ENCODE peak calls at places on chromosomes 11 and 22, in nine cellular contexts. One of them, this sample, is unnamed.

GRCh38 chr11:31641477-31642062 is 132.0 kb downstream of the ELP4 start:
- DNase-seq in left ventricle myocardium inferior: no peak
- DNase-seq in activated CD4-positive, alpha-beta T cell treated with anti-CD3 and anti-CD28 coated beads for 48 hours: no peak
- DNase-seq in stimulated activated CD4-positive, alpha-beta T cell treated with anti-CD3 and anti-CD28 coated beads, Interleukin-1b, Interleukin-23, amount 100 ng/mL, for 24 hours: no peak
- DNase-seq in stimulated activated CD8-positive, alpha-beta memory T cell treated with anti-CD3 and anti-CD28 coated beads, Interleukin-2, amount 100 ng/mL, for 1 hour: no peak
- DNase-seq in heart right ventricle: no peak
- DNase-seq in dorsolateral prefrontal cortex: no peak
- DNase-seq in naive B cell: no peak
- DNase-seq in NCI-H1092: peak
- DNase-seq in this sample: no peak

GRCh38 chr11:125455851-125456250 is 40.2 kb downstream of the FEZ1 start:
- DNase-seq in left ventricle myocardium inferior: no peak
- DNase-seq in activated CD4-positive, alpha-beta T cell treated with anti-CD3 and anti-CD28 coated beads for 48 hours: no peak
- DNase-seq in stimulated activated CD4-positive, alpha-beta T cell treated with anti-CD3 and anti-CD28 coated beads, Interleukin-1b, Interleukin-23, amount 100 ng/mL, for 24 hours: no peak
- DNase-seq in stimulated activated CD8-positive, alpha-beta memory T cell treated with anti-CD3 and anti-CD28 coated beads, Interleukin-2, amount 100 ng/mL, for 1 hour: no peak
- DNase-seq in heart right ventricle: no peak
- DNase-seq in dorsolateral prefrontal cortex: no peak
- DNase-seq in naive B cell: no peak
- DNase-seq in NCI-H1092: no peak
- DNase-seq in this sample: no peak

GRCh38 chr11:111531156-111531555 is 9.4 kb upstream of the LAYN start:
- DNase-seq in left ventricle myocardium inferior: no peak
- DNase-seq in activated CD4-positive, alpha-beta T cell treated with anti-CD3 and anti-CD28 coated beads for 48 hours: no peak
- DNase-seq in stimulated activated CD4-positive, alpha-beta T cell treated with anti-CD3 and anti-CD28 coated beads, Interleukin-1b, Interleukin-23, amount 100 ng/mL, for 24 hours: no peak
- DNase-seq in stimulated activated CD8-positive, alpha-beta memory T cell treated with anti-CD3 and anti-CD28 coated beads, Interleukin-2, amount 100 ng/mL, for 1 hour: no peak
- DNase-seq in heart right ventricle: no peak
- DNase-seq in dorsolateral prefrontal cortex: no peak
- DNase-seq in naive B cell: no peak
- DNase-seq in NCI-H1092: no peak
- DNase-seq in this sample: no peak

GRCh38 chr11:93278976-93279375 is 51.6 kb upstream of the DEUP1 start:
- DNase-seq in left ventricle myocardium inferior: no peak
- DNase-seq in activated CD4-positive, alpha-beta T cell treated with anti-CD3 and anti-CD28 coated beads for 48 hours: no peak
- DNase-seq in stimulated activated CD4-positive, alpha-beta T cell treated with anti-CD3 and anti-CD28 coated beads, Interleukin-1b, Interleukin-23, amount 100 ng/mL, for 24 hours: no peak
- DNase-seq in stimulated activated CD8-positive, alpha-beta memory T cell treated with anti-CD3 and anti-CD28 coated beads, Interleukin-2, amount 100 ng/mL, for 1 hour: no peak
- DNase-seq in heart right ventricle: no peak
- DNase-seq in dorsolateral prefrontal cortex: no peak
- DNase-seq in naive B cell: no peak
- DNase-seq in NCI-H1092: no peak
- DNase-seq in this sample: no peak

GRCh38 chr11:61609000-61609969 is 28.4 kb upstream of the SYT7 start:
- DNase-seq in left ventricle myocardium inferior: no peak
- DNase-seq in activated CD4-positive, alpha-beta T cell treated with anti-CD3 and anti-CD28 coated beads for 48 hours: no peak
- DNase-seq in stimulated activated CD4-positive, alpha-beta T cell treated with anti-CD3 and anti-CD28 coated beads, Interleukin-1b, Interleukin-23, amount 100 ng/mL, for 24 hours: no peak
- DNase-seq in stimulated activated CD8-positive, alpha-beta memory T cell treated with anti-CD3 and anti-CD28 coated beads, Interleukin-2, amount 100 ng/mL, for 1 hour: no peak
- DNase-seq in heart right ventricle: no peak
- DNase-seq in dorsolateral prefrontal cortex: no peak
- DNase-seq in naive B cell: no peak
- DNase-seq in NCI-H1092: no peak
- DNase-seq in this sample: no peak

GRCh38 chr11:120121914-120122473 is 15.9 kb downstream of the TRIM29 start:
- DNase-seq in left ventricle myocardium inferior: no peak
- DNase-seq in activated CD4-positive, alpha-beta T cell treated with anti-CD3 and anti-CD28 coated beads for 48 hours: no peak
- DNase-seq in stimulated activated CD4-positive, alpha-beta T cell treated with anti-CD3 and anti-CD28 coated beads, Interleukin-1b, Interleukin-23, amount 100 ng/mL, for 24 hours: no peak
- DNase-seq in stimulated activated CD8-positive, alpha-beta memory T cell treated with anti-CD3 and anti-CD28 coated beads, Interleukin-2, amount 100 ng/mL, for 1 hour: no peak
- DNase-seq in heart right ventricle: no peak
- DNase-seq in dorsolateral prefrontal cortex: no peak
- DNase-seq in naive B cell: no peak
- DNase-seq in NCI-H1092: no peak
- DNase-seq in this sample: no peak

GRCh38 chr11:102111787-102112653 is 1.8 kb downstream of the YAP1 start:
- DNase-seq in left ventricle myocardium inferior: no peak
- DNase-seq in activated CD4-positive, alpha-beta T cell treated with anti-CD3 and anti-CD28 coated beads for 48 hours: peak
- DNase-seq in stimulated activated CD4-positive, alpha-beta T cell treated with anti-CD3 and anti-CD28 coated beads, Interleukin-1b, Interleukin-23, amount 100 ng/mL, for 24 hours: no peak
- DNase-seq in stimulated activated CD8-positive, alpha-beta memory T cell treated with anti-CD3 and anti-CD28 coated beads, Interleukin-2, amount 100 ng/mL, for 1 hour: no peak
- DNase-seq in heart right ventricle: no peak
- DNase-seq in dorsolateral prefrontal cortex: no peak
- DNase-seq in naive B cell: no peak
- DNase-seq in NCI-H1092: no peak
- DNase-seq in this sample: peak

GRCh38 chr11:65505434-65506315 is 6.8 kb downstream of the MALAT1 start:
- DNase-seq in left ventricle myocardium inferior: no peak
- DNase-seq in activated CD4-positive, alpha-beta T cell treated with anti-CD3 and anti-CD28 coated beads for 48 hours: no peak
- DNase-seq in stimulated activated CD4-positive, alpha-beta T cell treated with anti-CD3 and anti-CD28 coated beads, Interleukin-1b, Interleukin-23, amount 100 ng/mL, for 24 hours: no peak
- DNase-seq in stimulated activated CD8-positive, alpha-beta memory T cell treated with anti-CD3 and anti-CD28 coated beads, Interleukin-2, amount 100 ng/mL, for 1 hour: no peak
- DNase-seq in heart right ventricle: no peak
- DNase-seq in dorsolateral prefrontal cortex: peak
- DNase-seq in naive B cell: no peak
- DNase-seq in NCI-H1092: no peak
- DNase-seq in this sample: no peak

GRCh38 chr11:64011371-64011770 is 24.4 kb upstream of the FLRT1 start:
- DNase-seq in left ventricle myocardium inferior: no peak
- DNase-seq in activated CD4-positive, alpha-beta T cell treated with anti-CD3 and anti-CD28 coated beads for 48 hours: no peak
- DNase-seq in stimulated activated CD4-positive, alpha-beta T cell treated with anti-CD3 and anti-CD28 coated beads, Interleukin-1b, Interleukin-23, amount 100 ng/mL, for 24 hours: no peak
- DNase-seq in stimulated activated CD8-positive, alpha-beta memory T cell treated with anti-CD3 and anti-CD28 coated beads, Interleukin-2, amount 100 ng/mL, for 1 hour: no peak
- DNase-seq in heart right ventricle: no peak
- DNase-seq in dorsolateral prefrontal cortex: no peak
- DNase-seq in naive B cell: no peak
- DNase-seq in NCI-H1092: no peak
- DNase-seq in this sample: no peak

GRCh38 chr11:108498046-108498815 is at the start of gene POGLUT3:
- DNase-seq in left ventricle myocardium inferior: peak
- DNase-seq in activated CD4-positive, alpha-beta T cell treated with anti-CD3 and anti-CD28 coated beads for 48 hours: peak
- DNase-seq in stimulated activated CD4-positive, alpha-beta T cell treated with anti-CD3 and anti-CD28 coated beads, Interleukin-1b, Interleukin-23, amount 100 ng/mL, for 24 hours: peak
- DNase-seq in stimulated activated CD8-positive, alpha-beta memory T cell treated with anti-CD3 and anti-CD28 coated beads, Interleukin-2, amount 100 ng/mL, for 1 hour: no peak
- DNase-seq in heart right ventricle: peak
- DNase-seq in dorsolateral prefrontal cortex: peak
- DNase-seq in naive B cell: peak
- DNase-seq in NCI-H1092: peak
- DNase-seq in this sample: peak

GRCh38 chr11:20909995-20910726 is 240.8 kb downstream of the NELL1 start:
- DNase-seq in left ventricle myocardium inferior: no peak
- DNase-seq in activated CD4-positive, alpha-beta T cell treated with anti-CD3 and anti-CD28 coated beads for 48 hours: no peak
- DNase-seq in stimulated activated CD4-positive, alpha-beta T cell treated with anti-CD3 and anti-CD28 coated beads, Interleukin-1b, Interleukin-23, amount 100 ng/mL, for 24 hours: no peak
- DNase-seq in stimulated activated CD8-positive, alpha-beta memory T cell treated with anti-CD3 and anti-CD28 coated beads, Interleukin-2, amount 100 ng/mL, for 1 hour: no peak
- DNase-seq in heart right ventricle: no peak
- DNase-seq in dorsolateral prefrontal cortex: no peak
- DNase-seq in naive B cell: no peak
- DNase-seq in NCI-H1092: no peak
- DNase-seq in this sample: no peak

GRCh38 chr11:27673979-27674663 is 26.1 kb downstream of the BDNF start:
- DNase-seq in left ventricle myocardium inferior: no peak
- DNase-seq in activated CD4-positive, alpha-beta T cell treated with anti-CD3 and anti-CD28 coated beads for 48 hours: no peak
- DNase-seq in stimulated activated CD4-positive, alpha-beta T cell treated with anti-CD3 and anti-CD28 coated beads, Interleukin-1b, Interleukin-23, amount 100 ng/mL, for 24 hours: no peak
- DNase-seq in stimulated activated CD8-positive, alpha-beta memory T cell treated with anti-CD3 and anti-CD28 coated beads, Interleukin-2, amount 100 ng/mL, for 1 hour: no peak
- DNase-seq in heart right ventricle: no peak
- DNase-seq in dorsolateral prefrontal cortex: no peak
- DNase-seq in naive B cell: no peak
- DNase-seq in NCI-H1092: no peak
- DNase-seq in this sample: no peak

GRCh38 chr11:2526808-2527381 is 82.1 kb downstream of the KCNQ1 start:
- DNase-seq in left ventricle myocardium inferior: peak
- DNase-seq in activated CD4-positive, alpha-beta T cell treated with anti-CD3 and anti-CD28 coated beads for 48 hours: peak
- DNase-seq in stimulated activated CD4-positive, alpha-beta T cell treated with anti-CD3 and anti-CD28 coated beads, Interleukin-1b, Interleukin-23, amount 100 ng/mL, for 24 hours: no peak
- DNase-seq in stimulated activated CD8-positive, alpha-beta memory T cell treated with anti-CD3 and anti-CD28 coated beads, Interleukin-2, amount 100 ng/mL, for 1 hour: no peak
- DNase-seq in heart right ventricle: peak
- DNase-seq in dorsolateral prefrontal cortex: peak
- DNase-seq in naive B cell: peak
- DNase-seq in NCI-H1092: no peak
- DNase-seq in this sample: peak

GRCh38 chr11:11320820-11321219 is 32.2 kb downstream of the CSNK2A3 start:
- DNase-seq in left ventricle myocardium inferior: no peak
- DNase-seq in activated CD4-positive, alpha-beta T cell treated with anti-CD3 and anti-CD28 coated beads for 48 hours: no peak
- DNase-seq in stimulated activated CD4-positive, alpha-beta T cell treated with anti-CD3 and anti-CD28 coated beads, Interleukin-1b, Interleukin-23, amount 100 ng/mL, for 24 hours: no peak
- DNase-seq in stimulated activated CD8-positive, alpha-beta memory T cell treated with anti-CD3 and anti-CD28 coated beads, Interleukin-2, amount 100 ng/mL, for 1 hour: no peak
- DNase-seq in heart right ventricle: no peak
- DNase-seq in dorsolateral prefrontal cortex: no peak
- DNase-seq in naive B cell: no peak
- DNase-seq in NCI-H1092: no peak
- DNase-seq in this sample: no peak

GRCh38 chr11:9688716-9689511 is 25.0 kb downstream of the SWAP70 start:
- DNase-seq in left ventricle myocardium inferior: no peak
- DNase-seq in activated CD4-positive, alpha-beta T cell treated with anti-CD3 and anti-CD28 coated beads for 48 hours: peak
- DNase-seq in stimulated activated CD4-positive, alpha-beta T cell treated with anti-CD3 and anti-CD28 coated beads, Interleukin-1b, Interleukin-23, amount 100 ng/mL, for 24 hours: no peak
- DNase-seq in stimulated activated CD8-positive, alpha-beta memory T cell treated with anti-CD3 and anti-CD28 coated beads, Interleukin-2, amount 100 ng/mL, for 1 hour: no peak
- DNase-seq in heart right ventricle: no peak
- DNase-seq in dorsolateral prefrontal cortex: peak
- DNase-seq in naive B cell: peak
- DNase-seq in NCI-H1092: no peak
- DNase-seq in this sample: no peak

GRCh38 chr11:132142554-132142953 is 772.1 kb downstream of the NTM start:
- DNase-seq in left ventricle myocardium inferior: no peak
- DNase-seq in activated CD4-positive, alpha-beta T cell treated with anti-CD3 and anti-CD28 coated beads for 48 hours: no peak
- DNase-seq in stimulated activated CD4-positive, alpha-beta T cell treated with anti-CD3 and anti-CD28 coated beads, Interleukin-1b, Interleukin-23, amount 100 ng/mL, for 24 hours: no peak
- DNase-seq in stimulated activated CD8-positive, alpha-beta memory T cell treated with anti-CD3 and anti-CD28 coated beads, Interleukin-2, amount 100 ng/mL, for 1 hour: no peak
- DNase-seq in heart right ventricle: no peak
- DNase-seq in dorsolateral prefrontal cortex: no peak
- DNase-seq in naive B cell: no peak
- DNase-seq in NCI-H1092: peak
- DNase-seq in this sample: no peak

GRCh38 chr22:27138471-27138870 is 481.1 kb downstream of the MIAT start:
- DNase-seq in left ventricle myocardium inferior: no peak
- DNase-seq in activated CD4-positive, alpha-beta T cell treated with anti-CD3 and anti-CD28 coated beads for 48 hours: no peak
- DNase-seq in stimulated activated CD4-positive, alpha-beta T cell treated with anti-CD3 and anti-CD28 coated beads, Interleukin-1b, Interleukin-23, amount 100 ng/mL, for 24 hours: no peak
- DNase-seq in stimulated activated CD8-positive, alpha-beta memory T cell treated with anti-CD3 and anti-CD28 coated beads, Interleukin-2, amount 100 ng/mL, for 1 hour: no peak
- DNase-seq in heart right ventricle: no peak
- DNase-seq in dorsolateral prefrontal cortex: no peak
- DNase-seq in naive B cell: no peak
- DNase-seq in NCI-H1092: no peak
- DNase-seq in this sample: no peak

GRCh38 chr11:12281571-12282478 is 95.5 kb upstream of the PARVA start:
- DNase-seq in left ventricle myocardium inferior: peak
- DNase-seq in activated CD4-positive, alpha-beta T cell treated with anti-CD3 and anti-CD28 coated beads for 48 hours: peak
- DNase-seq in stimulated activated CD4-positive, alpha-beta T cell treated with anti-CD3 and anti-CD28 coated beads, Interleukin-1b, Interleukin-23, amount 100 ng/mL, for 24 hours: peak
- DNase-seq in stimulated activated CD8-positive, alpha-beta memory T cell treated with anti-CD3 and anti-CD28 coated beads, Interleukin-2, amount 100 ng/mL, for 1 hour: peak
- DNase-seq in heart right ventricle: peak
- DNase-seq in dorsolateral prefrontal cortex: peak
- DNase-seq in naive B cell: peak
- DNase-seq in NCI-H1092: peak
- DNase-seq in this sample: peak

GRCh38 chr22:17587631-17588030 is 24.3 kb downstream of the SLC25A18 start:
- DNase-seq in left ventricle myocardium inferior: no peak
- DNase-seq in activated CD4-positive, alpha-beta T cell treated with anti-CD3 and anti-CD28 coated beads for 48 hours: no peak
- DNase-seq in stimulated activated CD4-positive, alpha-beta T cell treated with anti-CD3 and anti-CD28 coated beads, Interleukin-1b, Interleukin-23, amount 100 ng/mL, for 24 hours: no peak
- DNase-seq in stimulated activated CD8-positive, alpha-beta memory T cell treated with anti-CD3 and anti-CD28 coated beads, Interleukin-2, amount 100 ng/mL, for 1 hour: no peak
- DNase-seq in heart right ventricle: no peak
- DNase-seq in dorsolateral prefrontal cortex: no peak
- DNase-seq in naive B cell: no peak
- DNase-seq in NCI-H1092: no peak
- DNase-seq in this sample: no peak

GRCh38 chr11:87712802-87713202 is 462.4 kb downstream of the RAB38 start:
- DNase-seq in left ventricle myocardium inferior: no peak
- DNase-seq in activated CD4-positive, alpha-beta T cell treated with anti-CD3 and anti-CD28 coated beads for 48 hours: no peak
- DNase-seq in stimulated activated CD4-positive, alpha-beta T cell treated with anti-CD3 and anti-CD28 coated beads, Interleukin-1b, Interleukin-23, amount 100 ng/mL, for 24 hours: no peak
- DNase-seq in stimulated activated CD8-positive, alpha-beta memory T cell treated with anti-CD3 and anti-CD28 coated beads, Interleukin-2, amount 100 ng/mL, for 1 hour: no peak
- DNase-seq in heart right ventricle: no peak
- DNase-seq in dorsolateral prefrontal cortex: no peak
- DNase-seq in naive B cell: no peak
- DNase-seq in NCI-H1092: no peak
- DNase-seq in this sample: no peak